ENCODE peak calls at places on chromosomes 4 and X, in seven cellular contexts. N is lung microvascular endothelial cell; F is endothelial cell; M is NCI-H226; O is CD8-positive, alpha-beta T cell; C is germinal center; B is ovary. V is an unnamed sample.

GRCh38 chr4:144402176-144402575 is 243.8 kb upstream of the HHIP start:
- DNase-seq in N (no peak), F (no peak), M (no peak), O (no peak), C (no peak), B (no peak), V (no peak)

GRCh38 chrX:15674514-15674898 is 9.9 kb upstream of the CLTRN start:
- DNase-seq in N (peak; percentile 95), F (peak; percentile 66), M (peak; percentile 79), O (no peak), C (peak; percentile 81), B (peak; percentile 98), V (peak; percentile 88)

GRCh38 chr4:188127157-188127874 is 11.9 kb upstream of the TRIML1 start:
- DNase-seq in N (peak; percentile 55), F (no peak), M (no peak), O (no peak), C (no peak), B (no peak), V (no peak)

GRCh38 chrX:45566456-45566855 is 365.8 kb upstream of the DIPK2B start:
- DNase-seq in N (no peak), F (no peak), M (no peak), O (no peak), C (no peak), B (no peak), V (no peak)

GRCh38 chr4:172390341-172390740 is 577.1 kb downstream of the GALNTL6 start:
- DNase-seq in N (no peak), F (no peak), M (no peak), O (no peak), C (no peak), B (no peak), V (no peak)

GRCh38 chr4:56871357-56871993 is 36.2 kb upstream of the REST start:
- DNase-seq in N (no peak), F (peak; percentile 8), M (no peak), O (no peak), C (no peak), B (no peak), V (no peak)

GRCh38 chr4:40309250-40309774 is 25.8 kb upstream of the CHRNA9 start:
- DNase-seq in N (peak; percentile 91), F (peak; percentile 90), M (peak; percentile 32), O (peak; percentile 84), C (peak; percentile 62), B (peak; percentile 92), V (peak; percentile 41)

GRCh38 chr4:119906277-119906676 is 160.4 kb downstream of the MAD2L1 start:
- DNase-seq in N (no peak), F (no peak), M (no peak), O (no peak), C (no peak), B (no peak), V (no peak)

GRCh38 chr4:73541251-73541650 is 59.7 kb downstream of the AFM start:
- DNase-seq in N (no peak), F (no peak), M (no peak), O (no peak), C (no peak), B (no peak), V (no peak)

GRCh38 chr4:22408474-22408873 is 107.4 kb downstream of the ADGRA3 start:
- DNase-seq in N (no peak), F (no peak), M (no peak), O (no peak), C (no peak), B (no peak), V (no peak)

GRCh38 chr4:44679060-44679459 is 840 bp downstream of the GUF1 start:
- DNase-seq in N (no peak), F (no peak), M (no peak), O (no peak), C (peak; percentile 4), B (no peak), V (peak; percentile 27)

GRCh38 chr4:25351777-25352421 is 25.2 kb upstream of the ANAPC4 start:
- DNase-seq in N (peak; percentile 77), F (no peak), M (peak; percentile 72), O (no peak), C (no peak), B (no peak), V (no peak)

GRCh38 chrX:84320023-84320422 is 132.0 kb upstream of the RPS6KA6 start:
- DNase-seq in N (no peak), F (no peak), M (no peak), O (no peak), C (no peak), B (no peak), V (no peak)

GRCh38 chr4:112422644-112423043 is 93.3 kb downstream of the NEUROG2 start:
- DNase-seq in N (no peak), F (no peak), M (no peak), O (no peak), C (no peak), B (no peak), V (no peak)

GRCh38 chrX:50158616-50159015 is 42.2 kb downstream of the AKAP4 start:
- DNase-seq in N (no peak), F (no peak), M (no peak), O (no peak), C (no peak), B (no peak), V (no peak)

GRCh38 chr4:67770422-67770821 is 16.2 kb upstream of the GNRHR start:
- DNase-seq in N (no peak), F (no peak), M (no peak), O (no peak), C (no peak), B (no peak), V (no peak)

GRCh38 chr4:8205749-8206611 is 6.9 kb downstream of the SH3TC1 start:
- DNase-seq in N (no peak), F (no peak), M (peak; percentile 82), O (no peak), C (peak; percentile 50), B (no peak), V (no peak)

GRCh38 chr4:40662962-40663604 is 33.4 kb upstream of the RBM47 start:
- DNase-seq in N (peak; percentile 46), F (no peak), M (peak; percentile 4), O (no peak), C (no peak), B (no peak), V (peak; percentile 42)

GRCh38 chrX:115356369-115356768 is 66.9 kb downstream of the LUZP4 start:
- DNase-seq in N (no peak), F (no peak), M (no peak), O (no peak), C (no peak), B (no peak), V (no peak)

V was measured in GM13977.